ENCODE peak calls at places on chromosome 7, in four cellular contexts. O is GM20000, M is epithelial cell of esophagus, E is H7. P is an unnamed sample.

GRCh38 chr7:83689855-83690254 is 40.9 kb upstream of the SEMA3E start:
- DNase-seq in O (no peak), M (no peak), E (no peak), P (no peak)

GRCh38 chr7:118583651-118584050 is 359.1 kb downstream of the ANKRD7 start:
- DNase-seq in O (no peak), M (no peak), E (no peak), P (no peak)

GRCh38 chr7:22662490-22663145 is 64.4 kb upstream of the IL6 start:
- DNase-seq in O (peak), M (no peak), E (no peak), P (no peak)

GRCh38 chr7:18846765-18847215 is 270.6 kb downstream of the TWIST1 start:
- DNase-seq in O (no peak), M (no peak), E (no peak), P (no peak)

GRCh38 chr7:151233111-151233701 is 923 bp downstream of the CHPF2 start:
- DNase-seq in O (peak), M (peak), E (peak), P (peak)

GRCh38 chr7:3321745-3322144 is 20.7 kb downstream of the SDK1 start:
- DNase-seq in O (no peak), M (no peak), E (no peak), P (no peak)

GRCh38 chr7:123724725-123725381 is 23.9 kb downstream of the WASL start:
- DNase-seq in O (no peak), M (no peak), E (no peak), P (peak)

GRCh38 chr7:26153823-26154783 is 2.1 kb downstream of the NFE2L3 start:
- DNase-seq in O (peak), M (peak), E (peak), P (peak)

GRCh38 chr7:158682456-158682855 is 22.1 kb downstream of the NCAPG2 start:
- DNase-seq in O (no peak), M (no peak), E (no peak), P (no peak)

GRCh38 chr7:76121044-76121443 is 73.1 kb downstream of the MDH2 start:
- DNase-seq in O (no peak), M (no peak), E (no peak), P (no peak)

GRCh38 chr7:55130554-55131198 is 111.9 kb downstream of the EGFR start:
- DNase-seq in O (no peak), M (peak), E (no peak), P (peak)

GRCh38 chr7:158650821-158651225 is 53.8 kb downstream of the NCAPG2 start:
- DNase-seq in O (no peak), M (peak), E (no peak), P (peak)

GRCh38 chr7:79820387-79820786 is 314.2 kb upstream of the GNAI1 start:
- DNase-seq in O (no peak), M (no peak), E (no peak), P (peak)

GRCh38 chr7:1053002-1053411 is 8.7 kb downstream of the GPR146 start:
- DNase-seq in O (no peak), M (no peak), E (peak), P (no peak)

GRCh38 chr7:36391436-36392198 is 2.0 kb downstream of the ANLN start:
- DNase-seq in O (peak), M (peak), E (no peak), P (peak)

GRCh38 chr7:47808321-47808720 is 139.9 kb downstream of the PKD1L1 start:
- DNase-seq in O (no peak), M (no peak), E (no peak), P (no peak)

GRCh38 chr7:129845178-129845971 is 107.4 kb downstream of the UBE2H start:
- DNase-seq in O (no peak), M (peak), E (no peak), P (peak)

GRCh38 chr7:143490719-143491306 is 13.1 kb downstream of the TAS2R41 start:
- DNase-seq in O (no peak), M (peak), E (peak), P (no peak)

GRCh38 chr7:102169651-102170416 is 116.8 kb upstream of the SH2B2 start:
- DNase-seq in O (no peak), M (no peak), E (peak), P (peak)

GRCh38 chr7:48718731-48719387 is 205.5 kb upstream of the CDC14C start:
- DNase-seq in O (no peak), M (peak), E (no peak), P (no peak)

P was measured in astrocyte of the spinal cord.